ENCODE peak calls at places on chromosomes 7 and 10, in eight cellular contexts. I is GM12878; G is endodermal cell; P is pancreas; M is MM.1S; W is vagina; A is CD8-positive, alpha-beta T cell; K is fibroblast of mammary gland. N is an unnamed sample.
A peak's percentile ranks its signal among the peaks of the same experiment; 100 is the strongest.

GRCh38 chr7:47104206-47104549 is 477.7 kb downstream of the TNS3 start:
- DNase-seq in I (no peak), G (peak; percentile 56), P (no peak), M (no peak), W (no peak), A (no peak), K (no peak), N (no peak)

GRCh38 chr10:96357038-96357620 is 1.7 kb downstream of the OPALIN start:
- DNase-seq in I (no peak), G (no peak), P (no peak), M (no peak), W (no peak), A (no peak), K (no peak), N (no peak)

GRCh38 chr10:13100349-13101294 is 659 bp downstream of the OPTN start:
- DNase-seq in I (no peak), G (peak; percentile 77), P (peak; percentile 38), M (peak; percentile 31), W (no peak), A (peak; percentile 28), K (peak; percentile 31), N (no peak)

GRCh38 chr7:40647719-40648118 is 512.9 kb downstream of the SUGCT start:
- DNase-seq in I (no peak), G (no peak), P (no peak), M (no peak), W (no peak), A (no peak), K (no peak), N (no peak)

GRCh38 chr10:126459878-126460481 is 71.7 kb upstream of the ADAM12 start:
- DNase-seq in I (no peak), G (peak; percentile 57), P (no peak), M (no peak), W (no peak), A (no peak), K (peak; percentile 100), N (peak; percentile 5)

GRCh38 chr7:155237730-155238129 is 59.9 kb upstream of the INSIG1 start:
- DNase-seq in I (no peak), G (no peak), P (no peak), M (no peak), W (no peak), A (no peak), K (no peak), N (no peak)

GRCh38 chr10:114258274-114258840 is 19.3 kb downstream of the VWA2 start:
- DNase-seq in I (no peak), G (no peak), P (no peak), M (no peak), W (no peak), A (no peak), K (no peak), N (no peak)

GRCh38 chr10:132386419-132386831 is 10.6 kb upstream of the PWWP2B start:
- DNase-seq in I (no peak), G (no peak), P (no peak), M (no peak), W (no peak), A (no peak), K (no peak), N (no peak)

GRCh38 chr10:36096571-36096970 is 454.5 kb upstream of the FZD8 start:
- DNase-seq in I (no peak), G (no peak), P (no peak), M (no peak), W (no peak), A (no peak), K (peak; percentile 62), N (no peak)

GRCh38 chr10:17056781-17057191 is 72.8 kb downstream of the CUBN start:
- DNase-seq in I (no peak), G (no peak), P (no peak), M (no peak), W (no peak), A (no peak), K (peak; percentile 96), N (no peak)

GRCh38 chr7:94595717-94596116 is 60.2 kb downstream of the SGCE start:
- DNase-seq in I (no peak), G (no peak), P (no peak), M (no peak), W (no peak), A (no peak), K (no peak), N (no peak)

GRCh38 chr7:116588225-116588624 is 63.4 kb downstream of the CAV1 start:
- DNase-seq in I (no peak), G (no peak), P (no peak), M (peak; percentile 76), W (no peak), A (no peak), K (peak; percentile 85), N (no peak)

GRCh38 chr10:133388973-133389818 is 4.8 kb upstream of the MTG1 start:
- DNase-seq in I (peak; percentile 99), G (no peak), P (peak; percentile 14), M (peak; percentile 89), W (no peak), A (peak; percentile 52), K (no peak), N (peak; percentile 98)

GRCh38 chr10:7424315-7424714 is 13.5 kb upstream of the SFMBT2 start:
- DNase-seq in I (no peak), G (peak; percentile 64), P (no peak), M (no peak), W (peak; percentile 76), A (peak; percentile 26), K (no peak), N (peak; percentile 68)

GRCh38 chr7:41916450-41916927 is 213.6 kb upstream of the INHBA start:
- DNase-seq in I (no peak), G (no peak), P (no peak), M (no peak), W (peak; percentile 93), A (no peak), K (peak; percentile 100), N (no peak)

GRCh38 chr10:132146271-132146671 is 40.5 kb upstream of the DPYSL4 start:
- DNase-seq in I (no peak), G (no peak), P (no peak), M (no peak), W (no peak), A (no peak), K (no peak), N (no peak)

GRCh38 chr7:1210979-1211608 is 21.6 kb upstream of the UNCX start:
- DNase-seq in I (no peak), G (no peak), P (no peak), M (no peak), W (no peak), A (no peak), K (peak; percentile 25), N (no peak)

GRCh38 chr7:98837632-98837972 is 32.2 kb downstream of the TMEM130 start:
- DNase-seq in I (no peak), G (no peak), P (no peak), M (no peak), W (no peak), A (no peak), K (no peak), N (no peak)

GRCh38 chr7:6178273-6179029 is 94.0 kb downstream of the CYTH3 start:
- DNase-seq in I (no peak), G (no peak), P (peak; percentile 65), M (no peak), W (no peak), A (no peak), K (no peak), N (no peak)

GRCh38 chr10:14240253-14241189 is 90.2 kb downstream of the FRMD4A start:
- DNase-seq in I (no peak), G (peak; percentile 56), P (no peak), M (no peak), W (no peak), A (no peak), K (no peak), N (no peak)

GRCh38 chr10:98041352-98042043 is 11.1 kb upstream of the CRTAC1 start:
- DNase-seq in I (no peak), G (peak; percentile 94), P (peak; percentile 52), M (peak; percentile 60), W (no peak), A (peak; percentile 41), K (peak; percentile 63), N (peak; percentile 12)

GRCh38 chr7:137661634-137662033 is 185.1 kb downstream of the DGKI start:
- DNase-seq in I (no peak), G (peak; percentile 76), P (no peak), M (no peak), W (no peak), A (no peak), K (no peak), N (no peak)

GRCh38 chr7:66050990-66051424 is 24.6 kb upstream of the ASL start:
- DNase-seq in I (no peak), G (no peak), P (peak; percentile 38), M (no peak), W (no peak), A (no peak), K (peak; percentile 96), N (no peak)

GRCh38 chr7:16648551-16648950 is 2.6 kb downstream of the BZW2 start:
- DNase-seq in I (no peak), G (no peak), P (no peak), M (no peak), W (no peak), A (no peak), K (no peak), N (no peak)
- H3K4me3 ChIP-seq in I (no peak overlapping the region), G (peak overlapping the region; percentile 97), P (no peak overlapping the region), M (no peak overlapping the region), W (no peak overlapping the region), A (no peak overlapping the region), K (no peak overlapping the region), N (no peak overlapping the region)

DNA sequence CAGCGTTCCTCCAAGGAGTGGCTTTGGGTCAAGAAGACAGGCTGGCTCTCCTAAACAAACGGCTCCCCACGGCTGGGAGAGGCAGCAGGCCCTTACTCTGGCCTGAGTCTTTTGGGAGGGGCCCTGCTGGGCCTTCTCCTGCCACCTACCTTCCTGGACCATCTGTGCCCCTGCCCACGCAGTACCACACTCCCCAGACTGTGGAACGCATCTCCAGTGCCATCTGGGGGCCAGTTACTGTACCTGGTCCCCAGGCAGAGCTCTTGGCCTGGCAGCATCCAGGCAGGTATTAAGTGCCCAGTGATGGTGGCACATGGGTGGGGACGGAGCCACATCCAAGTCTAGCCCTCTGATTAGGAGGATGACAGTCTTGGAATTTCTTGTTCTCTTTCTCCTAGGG is 14.4 kb downstream of the ALKBH4 start:
- DNase-seq in I (no peak), G (peak; percentile 50), P (no peak), M (peak; percentile 68), W (no peak), A (peak; percentile 58), K (no peak), N (no peak)
- TF ChIP-seq CTCF in I (peak; percentile 66), G (peak; percentile 30), P (no peak), M (peak; percentile 62), W (no peak), A (peak; percentile 54), K (peak; percentile 7), N (peak; percentile 65)

GRCh38 chr10:61905446-61905725 is 3.9 kb downstream of the ARID5B start:
- DNase-seq in I (no peak), G (no peak), P (no peak), M (no peak), W (no peak), A (no peak), K (no peak), N (no peak)
- H3K4me3 ChIP-seq in I (peak overlapping the region; percentile 60), G (no peak overlapping the region), P (no peak overlapping the region), M (peak overlapping the region; percentile 8), W (no peak overlapping the region), A (no peak overlapping the region), K (no peak overlapping the region), N (no peak overlapping the region)

DNA sequence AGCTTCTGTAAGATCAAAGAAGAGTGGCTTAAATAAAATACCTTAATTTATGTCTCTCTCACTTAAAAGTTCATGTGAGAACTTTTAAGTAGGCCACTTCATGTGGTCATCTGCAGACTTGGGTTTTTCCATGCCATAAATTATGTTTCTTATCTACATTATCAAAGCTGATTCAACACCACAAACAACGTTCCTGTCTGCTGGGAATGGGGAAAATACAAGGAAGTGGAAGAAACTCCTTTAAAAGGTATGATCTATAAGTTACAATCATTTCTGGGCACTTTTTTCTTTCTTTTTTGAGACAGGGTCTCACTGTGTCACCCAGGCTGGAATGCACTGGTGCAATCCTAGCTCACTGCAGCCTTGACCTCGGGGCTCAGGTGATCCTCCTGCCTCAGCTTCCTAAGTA is 16.9 kb upstream of the OTUD1 start:
- DNase-seq in I (no peak), G (no peak), P (no peak), M (no peak), W (no peak), A (no peak), K (no peak), N (no peak)
- TF ChIP-seq CTCF in I (no peak), G (no peak), P (no peak), M (no peak), W (no peak), A (no peak), K (no peak), N (no peak)

N was measured in GM12864.